ENCODE peak calls at places on chromosomes 7 and 10, in eight cellular contexts. T is astrocyte of the spinal cord, M is AG04450, G is esophagus squamous epithelium, I is GM12865, O is fibroblast of lung, J is astrocyte of the cerebellum, Q is stomach. H is an unnamed sample.

GRCh38 chr7:29444267-29444666 is 119.4 kb upstream of the PRR15 start:
- DNase-seq in O (no peak), J (no peak), Q (no peak), I (no peak), G (no peak), T (no peak), M (no peak), H (no peak)

GRCh38 chr10:15236340-15236739 is 67.8 kb upstream of the NMT2 start:
- DNase-seq in M (no peak), T (peak; percentile 27), O (peak; percentile 44), Q (no peak), G (no peak), J (no peak), I (no peak), H (no peak)

GRCh38 chr10:31064334-31064733 is 32.7 kb upstream of the ZNF438 start:
- DNase-seq in Q (no peak), T (peak; percentile 81), I (no peak), M (peak; percentile 78), O (peak; percentile 87), J (peak; percentile 23), G (no peak), H (peak; percentile 74)

GRCh38 chr7:124784879-124785818 is 19.6 kb upstream of the GPR37 start:
- DNase-seq in I (peak; percentile 55), G (no peak), J (peak; percentile 63), M (peak; percentile 65), T (peak; percentile 63), Q (peak; percentile 56), O (peak; percentile 42), H (peak; percentile 32)

GRCh38 chr7:108004220-108005142 is 1.5 kb upstream of the LAMB1 start:
- DNase-seq in T (peak; percentile 73), J (no peak), M (no peak), I (no peak), O (peak; percentile 84), G (no peak), Q (no peak), H (no peak)

GRCh38 chr10:92720306-92721165 is 30.8 kb downstream of the HHEX start:
- DNase-seq in M (no peak), G (no peak), I (no peak), O (no peak), J (no peak), T (no peak), Q (no peak), H (no peak)

GRCh38 chr7:77687100-77687746 is 9.0 kb upstream of the RSBN1L start:
- DNase-seq in Q (no peak), J (no peak), G (no peak), T (no peak), M (peak; percentile 53), I (no peak), O (peak; percentile 55), H (no peak)

GRCh38 chr10:52351911-52352310 is 37.8 kb downstream of the DKK1 start:
- DNase-seq in T (no peak), Q (no peak), I (no peak), O (peak; percentile 73), J (no peak), M (no peak), G (no peak), H (no peak)

GRCh38 chr10:62616885-62617635 is 187.5 kb upstream of the ADO start:
- DNase-seq in G (no peak), M (no peak), J (no peak), I (no peak), O (no peak), Q (no peak), T (no peak), H (no peak)

GRCh38 chr7:469591-469961 is 50.1 kb downstream of the PDGFA start:
- DNase-seq in M (no peak), T (no peak), G (no peak), J (no peak), O (no peak), I (no peak), Q (no peak), H (no peak)

GRCh38 chr7:67267914-67268313 is 271.3 kb downstream of the TYW1 start:
- DNase-seq in O (no peak), G (no peak), I (no peak), M (no peak), J (no peak), T (no peak), Q (no peak), H (no peak)

GRCh38 chr7:92631067-92631829 is 41.1 kb upstream of the FAM133B start:
- DNase-seq in O (no peak), J (no peak), G (no peak), Q (no peak), M (no peak), T (no peak), I (peak; percentile 72), H (no peak)

GRCh38 chr7:99573257-99573656 is 14.8 kb downstream of the ZNF655 start:
- DNase-seq in I (no peak), G (no peak), O (no peak), T (no peak), M (no peak), Q (no peak), J (no peak), H (no peak)

GRCh38 chr10:64320448-64320847 is 799.2 kb downstream of the REEP3 start:
- DNase-seq in I (no peak), M (no peak), T (no peak), J (no peak), Q (no peak), G (no peak), O (no peak), H (no peak)

GRCh38 chr7:17774701-17775288 is 165.5 kb downstream of the SNX13 start:
- DNase-seq in T (no peak), M (no peak), I (no peak), Q (no peak), G (no peak), O (peak; percentile 50), J (no peak), H (no peak)

GRCh38 chr10:11382187-11382586 is 229.3 kb downstream of the USP6NL start:
- DNase-seq in Q (no peak), G (no peak), T (no peak), O (no peak), I (no peak), M (no peak), J (no peak), H (no peak)

GRCh38 chr7:92404170-92404614 is 43.1 kb upstream of the GATAD1 start:
- DNase-seq in M (no peak), J (no peak), Q (no peak), I (no peak), O (no peak), G (no peak), T (no peak), H (no peak)

GRCh38 chr10:97222346-97222961 is 36.7 kb upstream of the SLIT1 start:
- DNase-seq in O (no peak), J (no peak), I (no peak), T (no peak), Q (no peak), M (no peak), G (no peak), H (no peak)

GRCh38 chr10:111076191-111076681 is 593 bp upstream of the ADRA2A start:
- DNase-seq in T (peak; percentile 32), G (no peak), Q (peak; percentile 61), M (no peak), I (peak; percentile 46), J (peak; percentile 8), O (peak; percentile 39), H (no peak)

GRCh38 chr10:34585422-34586115 is 229.5 kb downstream of the PARD3 start:
- DNase-seq in Q (no peak), M (no peak), O (no peak), G (no peak), I (no peak), J (no peak), T (no peak), H (no peak)

GRCh38 chr10:5512881-5513698 is 11.7 kb upstream of the CALML3 start:
- DNase-seq in J (no peak), M (no peak), G (no peak), T (no peak), Q (no peak), I (no peak), O (no peak), H (no peak)

DNA sequence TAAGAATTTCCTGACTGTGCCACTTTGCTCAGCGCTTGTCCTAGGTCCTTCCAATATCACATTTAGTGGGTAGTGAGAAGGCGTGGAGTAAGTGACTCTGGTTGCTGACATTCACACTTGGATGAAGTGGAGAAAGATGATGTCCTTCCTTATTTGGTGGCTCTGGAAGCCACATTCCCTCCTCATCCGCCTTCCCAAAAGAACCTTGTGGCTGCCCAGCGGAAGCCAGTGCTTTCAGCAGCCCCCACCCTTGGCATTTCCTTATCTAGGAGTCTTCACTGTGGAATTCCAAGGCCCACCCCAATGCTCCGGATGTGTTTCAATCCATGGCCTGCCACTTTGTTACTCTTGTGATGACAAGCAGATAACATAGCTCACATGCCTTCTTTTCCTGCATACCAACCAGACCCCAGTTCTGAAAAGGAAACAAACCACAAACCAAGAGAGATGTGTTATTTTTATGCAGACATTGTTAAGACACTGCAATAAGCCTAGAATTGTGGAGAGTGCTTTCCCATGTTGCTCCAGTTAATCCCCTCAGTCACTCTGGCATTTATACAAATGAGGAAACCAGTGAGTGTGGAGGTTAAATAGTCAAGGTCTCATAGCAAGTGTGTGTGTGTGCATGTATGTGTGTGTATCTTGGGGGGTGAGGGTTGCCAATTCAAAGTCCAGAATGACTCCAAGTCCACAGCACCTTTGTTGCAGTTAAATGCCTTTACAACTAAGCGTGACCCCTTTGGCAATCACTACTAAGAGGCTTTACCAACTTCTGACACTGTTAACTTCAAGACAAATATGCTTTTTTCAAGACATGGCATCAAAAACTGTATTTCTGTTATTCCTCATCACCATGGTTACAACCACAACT is 10.3 kb upstream of the ANKRD1 start:
- DNase-seq in G (no peak), O (peak; percentile 99), I (no peak), T (peak; percentile 92), Q (no peak), J (peak; percentile 87), M (peak; percentile 55), H (peak; percentile 67)
- H3K4me3 ChIP-seq in G (no peak overlapping the region), O (no peak overlapping the region), I (no peak overlapping the region), T (no peak overlapping the region), Q (no peak overlapping the region), J (no peak overlapping the region), M (no peak overlapping the region), H (no peak overlapping the region)

GRCh38 chr10:24128066-24128751 is 80.7 kb upstream of the KIAA1217 start:
- DNase-seq in Q (no peak), J (no peak), O (peak; percentile 14), G (no peak), M (no peak), I (no peak), T (no peak), H (no peak)
- TF ChIP-seq CTCF in Q (no peak), J (no peak), O (no peak), G (no peak), M (no peak), I (no peak), T (no peak), H (no peak)

GRCh38 chr7:5758286-5758685 is 23.2 kb downstream of the RNF216 start:
- DNase-seq in I (no peak), M (no peak), G (no peak), O (no peak), Q (no peak), J (no peak), T (no peak), H (no peak)
- H3K4me3 ChIP-seq in I (no peak overlapping the region), M (no peak overlapping the region), G (no peak overlapping the region), O (no peak overlapping the region), Q (no peak overlapping the region), J (no peak overlapping the region), T (no peak overlapping the region), H (no peak overlapping the region)

DNA sequence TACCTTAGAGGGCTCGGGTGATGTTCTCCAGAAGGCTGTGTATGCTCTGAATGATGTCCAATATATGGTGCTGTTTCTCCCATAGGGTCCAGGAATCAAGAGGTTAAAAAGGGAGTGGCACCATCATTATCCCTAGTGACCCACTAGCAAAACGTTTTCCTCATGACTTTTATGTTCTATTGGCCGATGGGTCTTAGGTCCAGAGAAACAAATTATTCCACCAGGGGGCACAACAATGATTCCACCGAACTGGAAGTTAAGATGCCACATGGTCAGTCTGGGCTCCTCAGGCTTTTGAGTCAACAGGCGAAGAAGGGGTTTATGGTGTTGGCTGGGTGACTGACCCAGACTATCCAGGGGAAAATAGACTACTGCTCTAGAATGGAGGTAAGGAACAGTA is 256.1 kb downstream of the COBL start:
- DNase-seq in Q (no peak), J (no peak), G (no peak), M (no peak), I (peak; percentile 15), O (no peak), T (no peak), H (no peak)
- TF ChIP-seq CTCF in Q (no peak), J (no peak), G (no peak), M (no peak), I (no peak), O (no peak), T (no peak), H (no peak)